ENCODE peak calls at places on chromosomes 7 and 10, in eight cellular contexts. One of them, this sample, is unnamed.
A peak's percentile ranks its signal among the peaks of the same experiment; 100 is the strongest.

GRCh38 chr10:101563007-101563406 is 25.1 kb downstream of the POLL start:
- DNase-seq in HCT116: no peak
- DNase-seq in stomach: no peak
- DNase-seq in prostate gland: no peak
- DNase-seq in breast epithelium: peak; percentile 17
- DNase-seq in suprapubic skin: no peak
- DNase-seq in spleen: no peak
- DNase-seq in transverse colon: no peak
- DNase-seq in this sample: no peak

GRCh38 chr10:60098676-60099601 is 192.6 kb upstream of the CCDC6 start:
- DNase-seq in HCT116: peak; percentile 38
- DNase-seq in stomach: no peak
- DNase-seq in transverse colon: no peak
- DNase-seq in suprapubic skin: no peak
- DNase-seq in spleen: no peak
- DNase-seq in prostate gland: no peak
- DNase-seq in breast epithelium: no peak
- DNase-seq in this sample: no peak

GRCh38 chr10:28179490-28180099 is 123.3 kb downstream of the MPP7 start:
- DNase-seq in transverse colon: no peak
- DNase-seq in HCT116: peak; percentile 69
- DNase-seq in prostate gland: peak; percentile 36
- DNase-seq in stomach: no peak
- DNase-seq in spleen: no peak
- DNase-seq in breast epithelium: no peak
- DNase-seq in suprapubic skin: no peak
- DNase-seq in this sample: peak; percentile 26

GRCh38 chr7:36285276-36285675 is 104.4 kb upstream of the ANLN start:
- DNase-seq in stomach: no peak
- DNase-seq in HCT116: no peak
- DNase-seq in spleen: no peak
- DNase-seq in breast epithelium: no peak
- DNase-seq in transverse colon: no peak
- DNase-seq in suprapubic skin: peak; percentile 53
- DNase-seq in prostate gland: no peak
- DNase-seq in this sample: no peak

GRCh38 chr7:22141355-22141754 is 195.7 kb upstream of the CDCA7L start:
- DNase-seq in spleen: no peak
- DNase-seq in transverse colon: no peak
- DNase-seq in suprapubic skin: no peak
- DNase-seq in prostate gland: no peak
- DNase-seq in HCT116: no peak
- DNase-seq in breast epithelium: no peak
- DNase-seq in stomach: no peak
- DNase-seq in this sample: no peak

GRCh38 chr10:88092975-88093374 is 229.6 kb downstream of the PTEN start:
- DNase-seq in prostate gland: no peak
- DNase-seq in spleen: no peak
- DNase-seq in transverse colon: no peak
- DNase-seq in stomach: peak; percentile 44
- DNase-seq in breast epithelium: no peak
- DNase-seq in HCT116: no peak
- DNase-seq in suprapubic skin: no peak
- DNase-seq in this sample: no peak

GRCh38 chr7:153433223-153433622 is 619.0 kb upstream of the DPP6 start:
- DNase-seq in suprapubic skin: no peak
- DNase-seq in prostate gland: no peak
- DNase-seq in HCT116: no peak
- DNase-seq in stomach: no peak
- DNase-seq in breast epithelium: no peak
- DNase-seq in spleen: no peak
- DNase-seq in transverse colon: no peak
- DNase-seq in this sample: no peak

GRCh38 chr10:102927311-102928010 is 9.4 kb downstream of the CNNM2 start:
- DNase-seq in suprapubic skin: no peak
- DNase-seq in transverse colon: peak; percentile 39
- DNase-seq in HCT116: no peak
- DNase-seq in prostate gland: no peak
- DNase-seq in spleen: no peak
- DNase-seq in breast epithelium: no peak
- DNase-seq in stomach: no peak
- DNase-seq in this sample: no peak

GRCh38 chr10:103498936-103499638 is 5.6 kb downstream of the NEURL1 start:
- DNase-seq in spleen: peak; percentile 42
- DNase-seq in breast epithelium: no peak
- DNase-seq in transverse colon: no peak
- DNase-seq in stomach: no peak
- DNase-seq in HCT116: no peak
- DNase-seq in prostate gland: no peak
- DNase-seq in suprapubic skin: no peak
- DNase-seq in this sample: no peak

GRCh38 chr10:86585037-86585725 is 63.6 kb upstream of the WAPL start:
- DNase-seq in prostate gland: peak; percentile 40
- DNase-seq in spleen: peak; percentile 91
- DNase-seq in stomach: peak; percentile 74
- DNase-seq in transverse colon: peak; percentile 76
- DNase-seq in suprapubic skin: no peak
- DNase-seq in breast epithelium: peak; percentile 68
- DNase-seq in HCT116: peak; percentile 61
- DNase-seq in this sample: no peak

GRCh38 chr7:157553256-157553655 is 216.5 kb downstream of the DNAJB6 start:
- DNase-seq in HCT116: no peak
- DNase-seq in prostate gland: no peak
- DNase-seq in suprapubic skin: peak; percentile 74
- DNase-seq in spleen: peak; percentile 52
- DNase-seq in breast epithelium: peak; percentile 40
- DNase-seq in stomach: no peak
- DNase-seq in transverse colon: no peak
- DNase-seq in this sample: no peak

GRCh38 chr10:122376364-122376961 is 2.0 kb downstream of the PLEKHA1 start:
- DNase-seq in transverse colon: no peak
- DNase-seq in HCT116: no peak
- DNase-seq in prostate gland: no peak
- DNase-seq in spleen: no peak
- DNase-seq in breast epithelium: no peak
- DNase-seq in suprapubic skin: no peak
- DNase-seq in stomach: no peak
- DNase-seq in this sample: no peak
- H3K4me3 ChIP-seq in transverse colon: peak overlapping the region; percentile 74
- H3K4me3 ChIP-seq in HCT116: no peak overlapping the region
- H3K4me3 ChIP-seq in prostate gland: no peak overlapping the region
- H3K4me3 ChIP-seq in spleen: no peak overlapping the region
- H3K4me3 ChIP-seq in breast epithelium: no peak overlapping the region
- H3K4me3 ChIP-seq in suprapubic skin: peak overlapping the region; percentile 98
- H3K4me3 ChIP-seq in stomach: no peak overlapping the region
- H3K4me3 ChIP-seq in this sample: no peak overlapping the region

GRCh38 chr10:110499796-110500514 is 2.2 kb downstream of the DUSP5 start:
- DNase-seq in stomach: no peak
- DNase-seq in prostate gland: no peak
- DNase-seq in breast epithelium: no peak
- DNase-seq in suprapubic skin: no peak
- DNase-seq in transverse colon: no peak
- DNase-seq in spleen: no peak
- DNase-seq in HCT116: no peak
- DNase-seq in this sample: no peak

GRCh38 chr10:110497438-110498086 is at the start of gene DUSP5:
- DNase-seq in spleen: peak; percentile 98
- DNase-seq in HCT116: peak; percentile 93
- DNase-seq in breast epithelium: peak; percentile 93
- DNase-seq in stomach: peak; percentile 95
- DNase-seq in suprapubic skin: peak; percentile 98
- DNase-seq in prostate gland: peak; percentile 92
- DNase-seq in transverse colon: peak; percentile 96
- DNase-seq in this sample: no peak

GRCh38 chr10:110496553-110497437 is 912 bp upstream of the DUSP5 start:
- DNase-seq in transverse colon: no peak
- DNase-seq in breast epithelium: no peak
- DNase-seq in suprapubic skin: no peak
- DNase-seq in spleen: peak; percentile 74
- DNase-seq in HCT116: no peak
- DNase-seq in prostate gland: no peak
- DNase-seq in stomach: no peak
- DNase-seq in this sample: no peak

GRCh38 chr10:110498982-110499795 is 1.5 kb downstream of the DUSP5 start:
- DNase-seq in transverse colon: peak; percentile 64
- DNase-seq in breast epithelium: no peak
- DNase-seq in HCT116: no peak
- DNase-seq in suprapubic skin: no peak
- DNase-seq in stomach: peak; percentile 46
- DNase-seq in spleen: peak; percentile 78
- DNase-seq in prostate gland: no peak
- DNase-seq in this sample: peak; percentile 61

DNA sequence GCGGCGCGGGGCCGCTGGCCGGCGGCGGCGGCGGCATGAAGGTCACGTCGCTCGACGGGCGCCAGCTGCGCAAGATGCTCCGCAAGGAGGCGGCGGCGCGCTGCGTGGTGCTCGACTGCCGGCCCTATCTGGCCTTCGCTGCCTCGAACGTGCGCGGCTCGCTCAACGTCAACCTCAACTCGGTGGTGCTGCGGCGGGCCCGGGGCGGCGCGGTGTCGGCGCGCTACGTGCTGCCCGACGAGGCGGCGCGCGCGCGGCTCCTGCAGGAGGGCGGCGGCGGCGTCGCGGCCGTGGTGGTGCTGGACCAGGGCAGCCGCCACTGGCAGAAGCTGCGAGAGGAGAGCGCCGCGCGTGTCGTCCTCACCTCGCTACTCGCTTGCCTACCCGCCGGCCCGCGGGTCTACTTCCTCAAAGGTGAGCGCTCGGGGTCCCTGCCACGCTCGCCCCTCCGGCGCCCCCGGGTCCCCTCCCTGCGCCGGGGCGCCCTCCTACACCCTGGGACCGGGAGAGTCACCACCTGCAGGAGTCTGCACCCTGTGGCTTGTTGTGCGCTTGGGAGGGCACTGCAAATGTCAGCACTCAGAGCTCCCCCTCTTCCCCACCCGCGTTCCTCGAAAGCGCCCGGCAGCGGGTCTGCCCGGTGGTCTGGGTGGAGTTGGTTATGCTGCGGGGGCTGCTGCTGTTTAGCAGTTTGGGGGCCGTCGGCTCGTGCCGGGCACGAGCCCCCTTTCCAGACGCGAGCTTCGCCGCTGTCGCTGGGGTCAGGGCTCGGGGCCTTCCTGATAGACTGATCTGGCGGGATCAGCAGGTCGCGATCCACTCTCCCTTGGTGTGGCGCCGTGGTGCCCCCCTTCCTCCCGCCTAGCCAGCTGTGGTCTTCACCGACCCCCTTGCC is 627 bp downstream of the DUSP5 start:
- DNase-seq in transverse colon: peak; percentile 52
- DNase-seq in prostate gland: no peak
- DNase-seq in breast epithelium: peak; percentile 61
- DNase-seq in HCT116: no peak
- DNase-seq in stomach: peak; percentile 51
- DNase-seq in suprapubic skin: peak; percentile 81
- DNase-seq in spleen: peak; percentile 93
- DNase-seq in this sample: no peak
- TF ChIP-seq POLR2AphosphoS5 in transverse colon: no peak
- TF ChIP-seq POLR2AphosphoS5 in prostate gland: no peak
- TF ChIP-seq POLR2AphosphoS5 in breast epithelium: no peak
- TF ChIP-seq POLR2AphosphoS5 in HCT116: peak; percentile 85
- TF ChIP-seq POLR2AphosphoS5 in stomach: no peak
- TF ChIP-seq POLR2AphosphoS5 in suprapubic skin: no peak
- TF ChIP-seq POLR2AphosphoS5 in spleen: peak; percentile 54
- TF ChIP-seq POLR2AphosphoS5 in this sample: no peak

GRCh38 chr7:57426629-57427003 is 23.4 kb upstream of the ZNF716 start:
- DNase-seq in spleen: no peak
- DNase-seq in stomach: no peak
- DNase-seq in transverse colon: no peak
- DNase-seq in suprapubic skin: no peak
- DNase-seq in prostate gland: no peak
- DNase-seq in breast epithelium: no peak
- DNase-seq in HCT116: no peak
- DNase-seq in this sample: no peak
- H3K9me3 ChIP-seq in spleen: peaks cover 62% of the 10 kb centered on the region
- H3K9me3 ChIP-seq in stomach: peaks cover 6% of the 10 kb centered on the region
- H3K9me3 ChIP-seq in transverse colon: no peaks in the 10 kb centered on the region
- H3K9me3 ChIP-seq in suprapubic skin: peaks cover 10% of the 10 kb centered on the region
- H3K9me3 ChIP-seq in prostate gland: no peaks in the 10 kb centered on the region
- H3K9me3 ChIP-seq in breast epithelium: peaks cover 19% of the 10 kb centered on the region
- H3K9me3 ChIP-seq in HCT116: peaks cover 4% of the 10 kb centered on the region
- H3K9me3 ChIP-seq in this sample: no peaks in the 10 kb centered on the region

DNA sequence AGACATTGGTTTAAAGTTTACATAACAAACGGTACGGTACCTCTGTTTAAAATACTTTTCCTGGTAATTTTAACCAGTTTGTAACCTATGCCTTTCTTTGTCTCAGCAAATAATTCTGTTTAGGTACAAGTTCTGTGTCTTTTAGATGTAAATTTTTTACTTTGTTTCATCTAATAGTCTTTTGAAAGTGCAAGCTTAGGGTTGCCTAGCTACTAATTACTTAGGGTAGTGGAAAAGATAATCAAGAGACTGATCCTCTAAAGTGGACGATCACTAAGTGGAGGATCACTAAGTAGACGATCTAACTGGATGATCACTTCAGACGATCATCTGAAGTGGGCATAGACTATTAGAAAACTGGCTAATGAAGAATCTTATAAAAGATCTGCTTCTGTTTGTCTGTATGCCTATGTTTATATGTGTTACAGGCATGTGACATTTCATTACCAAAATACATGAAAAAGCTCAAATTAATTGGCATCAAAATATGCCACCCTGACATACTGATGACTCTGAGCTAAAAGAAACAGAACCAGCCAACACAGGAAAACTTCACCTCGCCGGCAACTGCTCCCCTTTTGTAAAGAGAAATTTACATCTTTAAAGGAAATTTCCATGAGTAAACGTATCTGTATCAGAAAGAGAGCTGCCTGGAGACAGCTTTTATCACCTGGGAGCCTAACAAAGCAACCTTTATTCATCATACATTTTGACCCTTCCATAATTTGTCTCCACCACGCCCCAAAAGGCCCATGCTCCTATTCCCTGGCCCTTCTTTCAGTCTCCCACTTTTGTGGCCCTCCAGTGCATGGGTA is 15.9 kb upstream of the FKBP9 start:
- DNase-seq in suprapubic skin: no peak
- DNase-seq in breast epithelium: no peak
- DNase-seq in spleen: no peak
- DNase-seq in stomach: no peak
- DNase-seq in HCT116: no peak
- DNase-seq in transverse colon: no peak
- DNase-seq in prostate gland: no peak
- DNase-seq in this sample: no peak
- H3K4me3 ChIP-seq in suprapubic skin: peak overlapping the region; percentile 78
- H3K4me3 ChIP-seq in breast epithelium: peak overlapping the region; percentile 86
- H3K4me3 ChIP-seq in spleen: peak overlapping the region; percentile 67
- H3K4me3 ChIP-seq in stomach: peak overlapping the region; percentile 71
- H3K4me3 ChIP-seq in HCT116: peak overlapping the region; percentile 86
- H3K4me3 ChIP-seq in transverse colon: peak overlapping the region; percentile 98
- H3K4me3 ChIP-seq in prostate gland: peak overlapping the region; percentile 82
- H3K4me3 ChIP-seq in this sample: peak overlapping the region; percentile 95

GRCh38 chr7:155644971-155645509 is 579 bp downstream of the RBM33 start:
- DNase-seq in HCT116: no peak
- DNase-seq in suprapubic skin: no peak
- DNase-seq in breast epithelium: no peak
- DNase-seq in transverse colon: peak; percentile 38
- DNase-seq in stomach: peak; percentile 32
- DNase-seq in prostate gland: peak; percentile 15
- DNase-seq in spleen: peak; percentile 83
- DNase-seq in this sample: no peak
- TF ChIP-seq POLR2AphosphoS5 in HCT116: no peak
- TF ChIP-seq POLR2AphosphoS5 in suprapubic skin: no peak
- TF ChIP-seq POLR2AphosphoS5 in breast epithelium: no peak
- TF ChIP-seq POLR2AphosphoS5 in transverse colon: no peak
- TF ChIP-seq POLR2AphosphoS5 in stomach: no peak
- TF ChIP-seq POLR2AphosphoS5 in prostate gland: no peak
- TF ChIP-seq POLR2AphosphoS5 in spleen: no peak
- TF ChIP-seq POLR2AphosphoS5 in this sample: no peak

GRCh38 chr7:63028376-63029206 is 970.1 kb upstream of the ZNF722 start:
- DNase-seq in HCT116: no peak
- DNase-seq in suprapubic skin: no peak
- DNase-seq in breast epithelium: no peak
- DNase-seq in prostate gland: no peak
- DNase-seq in transverse colon: no peak
- DNase-seq in spleen: no peak
- DNase-seq in stomach: no peak
- DNase-seq in this sample: no peak
- H3K9me3 ChIP-seq in HCT116: peaks cover 16% of the 10 kb centered on the region
- H3K9me3 ChIP-seq in suprapubic skin: peaks cover 20% of the 10 kb centered on the region
- H3K9me3 ChIP-seq in breast epithelium: no peaks in the 10 kb centered on the region
- H3K9me3 ChIP-seq in prostate gland: no peaks in the 10 kb centered on the region
- H3K9me3 ChIP-seq in transverse colon: no peaks in the 10 kb centered on the region
- H3K9me3 ChIP-seq in spleen: peaks cover 89% of the 10 kb centered on the region
- H3K9me3 ChIP-seq in stomach: no peaks in the 10 kb centered on the region
- H3K9me3 ChIP-seq in this sample: no peaks in the 10 kb centered on the region